ENCODE peak calls at places on chromosomes 16 and 17, in ten cellular contexts. J, X, C, S, Q, U, F, Z, T and I are unnamed samples.

GRCh38 chr17:66664336-66664735 is 170.6 kb upstream of the CACNG5 start:
- DNase-seq in F (no peak), T (no peak), X (no peak), J (no peak), S (no peak), Z (no peak), C (no peak), U (no peak), Q (no peak), I (no peak)

GRCh38 chr17:4555863-4556646 is 871 bp upstream of the MYBBP1A start:
- DNase-seq in F (no peak), T (no peak), X (no peak), Z (no peak), S (no peak), J (no peak), Q (no peak), U (no peak), C (no peak), I (no peak)

GRCh38 chr17:47801176-47801765 is 20.3 kb downstream of the OSBPL7 start:
- DNase-seq in X (no peak), Q (no peak), J (no peak), T (no peak), S (no peak), Z (no peak), F (no peak), U (no peak), C (no peak), I (no peak)

GRCh38 chr17:28946239-28946638 is 5.1 kb downstream of the PHF12 start:
- DNase-seq in Q (peak), F (peak), Z (no peak), J (no peak), T (no peak), X (no peak), C (no peak), U (peak), S (peak), I (no peak)

GRCh38 chr17:8630227-8630801 is at the start of gene MYH10:
- DNase-seq in X (no peak), S (no peak), F (no peak), Q (no peak), Z (no peak), U (no peak), J (peak), T (no peak), C (no peak), I (no peak)

GRCh38 chr16:82859638-82860037 is 232.9 kb downstream of the CDH13 start:
- DNase-seq in T (no peak), J (no peak), Z (no peak), C (no peak), S (no peak), X (no peak), F (no peak), U (no peak), Q (no peak), I (no peak)

GRCh38 chr16:53058441-53058840 is 3.6 kb downstream of the CHD9 start:
- DNase-seq in S (no peak), F (no peak), Z (no peak), Q (no peak), C (no peak), U (no peak), X (no peak), J (peak), T (no peak), I (no peak)

GRCh38 chr17:65078441-65079160 is 22.1 kb upstream of the GNA13 start:
- DNase-seq in U (peak), X (no peak), C (no peak), S (peak), Q (peak), Z (no peak), T (no peak), J (peak), F (peak), I (peak)

GRCh38 chr16:11686713-11687112 is 18.5 kb downstream of the SNN start:
- DNase-seq in Z (no peak), J (no peak), Q (no peak), F (no peak), X (no peak), S (no peak), U (no peak), T (no peak), C (no peak), I (no peak)

GRCh38 chr16:73231969-73232554 is 184.1 kb upstream of the ZFHX3 start:
- DNase-seq in C (no peak), Q (no peak), Z (no peak), X (no peak), F (no peak), U (no peak), T (no peak), J (no peak), S (no peak), I (no peak)

GRCh38 chr17:33284022-33284421 is 9.1 kb downstream of the ASIC2 start:
- DNase-seq in Q (peak), T (no peak), X (peak), U (peak), S (peak), J (no peak), Z (no peak), C (no peak), F (peak), I (peak)

GRCh38 chr17:58531661-58532554 is 17.5 kb upstream of the MTMR4 start:
- DNase-seq in C (no peak), Q (no peak), T (peak), U (peak), J (peak), X (peak), F (peak), Z (peak), S (peak), I (peak)

GRCh38 chr16:72921620-72922019 is 126.3 kb downstream of the ZFHX3 start:
- DNase-seq in S (no peak), X (no peak), C (no peak), Q (peak), T (no peak), J (no peak), F (no peak), U (peak), Z (peak), I (no peak)

GRCh38 chr16:12781777-12782176 is 21.9 kb downstream of the CPPED1 start:
- DNase-seq in U (no peak), X (no peak), F (no peak), Q (no peak), J (no peak), T (no peak), S (no peak), C (no peak), Z (no peak), I (no peak)

GRCh38 chr17:76447931-76448652 is 4.9 kb downstream of the UBE2O start:
- DNase-seq in U (peak), F (no peak), J (no peak), Q (peak), C (no peak), X (no peak), S (peak), T (peak), Z (peak), I (peak)

GRCh38 chr17:79997004-79997673 is 38.5 kb downstream of the TBC1D16 start:
- DNase-seq in T (peak), F (no peak), S (no peak), Q (no peak), U (no peak), C (peak), X (no peak), Z (no peak), J (no peak), I (no peak)

GRCh38 chr16:23505180-23505665 is 5.1 kb downstream of the GGA2 start:
- DNase-seq in Q (no peak), Z (no peak), F (no peak), C (no peak), J (no peak), T (no peak), U (no peak), S (no peak), X (no peak), I (no peak)

GRCh38 chr16:26672206-26672605 is 394.5 kb upstream of the C16orf82 start:
- DNase-seq in Q (no peak), T (no peak), C (no peak), F (no peak), X (no peak), S (no peak), J (no peak), U (no peak), Z (no peak), I (no peak)

GRCh38 chr17:46977348-46977747 is 1.7 kb downstream of the RPRML start:
- DNase-seq in F (peak), J (peak), C (no peak), Z (no peak), X (peak), Q (no peak), T (no peak), S (peak), U (peak), I (peak)

GRCh38 chr16:71637398-71637797 is 11.4 kb downstream of the MARVELD3 start:
- DNase-seq in S (no peak), T (no peak), F (no peak), X (no peak), C (no peak), U (peak), Q (peak), J (no peak), Z (no peak), I (no peak)

GRCh38 chr17:35893751-35894150 is 13.6 kb upstream of the CCL5 start:
- DNase-seq in X (no peak), S (no peak), T (no peak), C (no peak), F (no peak), Q (no peak), U (no peak), J (no peak), Z (no peak), I (no peak)
- TF ChIP-seq CTCF in X (no peak), S (no peak), T (no peak), C (no peak), F (no peak), Q (no peak), U (no peak), J (no peak), Z (no peak), I (no peak)

DNA sequence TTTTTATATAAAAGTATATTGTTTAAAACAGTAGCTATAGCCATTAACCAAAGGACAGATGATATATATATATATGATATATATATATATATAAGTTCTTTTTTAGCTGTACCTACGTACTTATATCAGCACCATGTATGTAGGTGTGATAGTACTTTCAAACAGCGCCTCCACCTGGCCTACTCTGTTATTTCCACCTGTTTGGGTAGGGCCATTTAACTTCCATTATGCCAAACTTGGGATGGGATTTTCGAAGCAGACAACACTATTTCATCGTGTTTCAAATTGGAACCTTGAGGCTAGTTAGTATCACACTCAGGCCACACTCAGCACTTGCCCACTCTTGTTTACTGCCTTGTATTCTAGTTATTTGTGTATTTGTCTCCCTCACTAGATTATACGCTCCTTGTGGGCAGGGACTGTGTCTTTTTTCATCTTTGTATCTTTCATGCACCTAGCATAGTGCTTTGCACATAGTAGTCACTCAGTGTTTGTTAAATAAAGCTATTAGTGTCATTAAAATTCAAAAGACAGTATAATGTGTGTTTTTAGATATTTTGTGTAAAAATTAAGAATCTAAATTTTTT is 11.8 kb upstream of the CLTC start:
- DNase-seq in U (no peak), X (peak), C (no peak), S (no peak), J (peak), F (peak), T (peak), Q (no peak), Z (no peak), I (no peak)
- TF ChIP-seq CTCF in U (peak), X (no peak), C (no peak), S (peak), J (peak), F (peak), T (peak), Q (peak), Z (no peak), I (no peak)

GRCh38 chr16:2386990-2387389 is 42.3 kb upstream of the CCNF start:
- DNase-seq in X (no peak), F (peak), U (no peak), J (peak), C (no peak), S (no peak), T (no peak), Z (no peak), Q (no peak), I (no peak)
- TF ChIP-seq CTCF in X (no peak), F (peak), U (peak), J (peak), C (no peak), S (peak), T (peak), Z (no peak), Q (peak), I (no peak)

GRCh38 chr16:49739381-49739780 is 116.5 kb downstream of the ZNF423 start:
- DNase-seq in X (no peak), S (no peak), Z (no peak), C (no peak), Q (no peak), U (no peak), F (no peak), T (no peak), J (peak), I (no peak)
- TF ChIP-seq CTCF in X (no peak), S (no peak), Z (no peak), C (no peak), Q (peak), U (no peak), F (peak), T (no peak), J (peak), I (no peak)

GRCh38 chr16:74305286-74305685 is 8.7 kb downstream of the PSMD7 start:
- DNase-seq in Z (no peak), C (no peak), U (no peak), Q (no peak), X (no peak), J (no peak), F (no peak), S (no peak), T (no peak), I (no peak)

GRCh38 chr16:74304835-74305176 is 8.2 kb downstream of the PSMD7 start:
- DNase-seq in F (no peak), Z (no peak), Q (no peak), J (no peak), T (no peak), U (no peak), C (no peak), S (no peak), X (no peak), I (no peak)

GRCh38 chr16:74302341-74302740 is 5.7 kb downstream of the PSMD7 start:
- DNase-seq in T (no peak), F (no peak), J (no peak), C (no peak), X (no peak), U (no peak), Z (no peak), Q (no peak), S (no peak), I (no peak)

GRCh38 chr16:74305978-74306784 is 9.6 kb downstream of the PSMD7 start:
- DNase-seq in C (no peak), Z (no peak), Q (no peak), U (no peak), S (no peak), J (no peak), X (no peak), F (no peak), T (no peak), I (no peak)

GRCh38 chr16:74304164-74304834 is 7.7 kb downstream of the PSMD7 start:
- DNase-seq in F (peak), T (no peak), X (no peak), C (no peak), Z (no peak), S (no peak), Q (no peak), J (no peak), U (no peak), I (no peak)
- TF ChIP-seq CTCF in F (peak), T (peak), X (peak), C (no peak), Z (no peak), S (peak), Q (peak), J (peak), U (peak), I (peak)